ENCODE peak calls at places on chromosomes 13 and 19, in seven cellular contexts. J, V, U, O, S, E and F are unnamed samples. For H3K4me1, the result is how much of the 10 kb centered on the place peaks cover.

GRCh38 chr19:54422136-54422535 is 6.9 kb downstream of the TTYH1 start:
- DNase-seq in V (no peak), U (no peak), J (no peak), O (no peak), E (no peak), S (no peak), F (no peak)

GRCh38 chr13:32791545-32792172 is 205.4 kb downstream of the PDS5B start:
- DNase-seq in E (no peak), O (no peak), V (no peak), J (no peak), S (no peak), U (peak), F (no peak)

GRCh38 chr19:51417107-51417806 is at the start of gene SIGLEC10:
- DNase-seq in J (peak), U (peak), S (peak), O (peak), E (peak), V (peak), F (no peak)

GRCh38 chr13:24215732-24216131 is 55.2 kb downstream of the SPATA13 start:
- DNase-seq in E (no peak), O (no peak), S (peak), V (peak), J (no peak), U (no peak), F (no peak)

GRCh38 chr13:114334305-114335053 is 20.2 kb downstream of the CHAMP1 start:
- DNase-seq in U (peak), O (no peak), J (no peak), S (no peak), V (no peak), E (no peak), F (no peak)

GRCh38 chr13:86559915-86560314 is 760.7 kb upstream of the SLITRK6 start:
- DNase-seq in E (no peak), V (no peak), U (no peak), O (no peak), J (no peak), S (no peak), F (no peak)

GRCh38 chr19:51246153-51246552 is 4.7 kb upstream of the SIGLECL1 start:
- DNase-seq in O (no peak), U (no peak), S (no peak), V (no peak), J (no peak), E (no peak), F (no peak)

GRCh38 chr13:101711307-101712025 is 259.0 kb downstream of the ITGBL1 start:
- DNase-seq in U (no peak), E (no peak), O (no peak), J (no peak), S (peak), V (no peak), F (no peak)

GRCh38 chr13:25046274-25046984 is 49.5 kb upstream of the PABPC3 start:
- DNase-seq in V (no peak), E (no peak), S (no peak), U (no peak), O (no peak), J (no peak), F (no peak)

GRCh38 chr19:23415034-23415433 is 19.8 kb upstream of the ZNF91 start:
- DNase-seq in S (no peak), U (no peak), J (no peak), O (no peak), E (peak), V (no peak), F (no peak)

GRCh38 chr19:6719540-6719861 is 949 bp downstream of the C3 start:
- DNase-seq in U (no peak), J (no peak), O (peak), E (no peak), S (no peak), V (no peak), F (no peak)

GRCh38 chr13:102799544-102800144 is 725 bp downstream of the BIVM start:
- DNase-seq in S (no peak), V (no peak), E (no peak), J (peak), O (peak), U (no peak), F (peak)

GRCh38 chr13:27034678-27035111 is 136.9 kb downstream of the USP12 start:
- DNase-seq in E (no peak), V (peak), U (no peak), S (no peak), O (no peak), J (no peak), F (no peak)

GRCh38 chr13:111345682-111346081 is 25.2 kb downstream of the TEX29 start:
- DNase-seq in J (no peak), O (no peak), V (no peak), U (no peak), S (no peak), E (no peak), F (no peak)

GRCh38 chr13:77289844-77290243 is 37.0 kb downstream of the MYCBP2 start:
- DNase-seq in O (no peak), S (no peak), J (no peak), U (no peak), V (no peak), E (no peak), F (no peak)

GRCh38 chr13:106376411-106377112 is 158.9 kb downstream of the EFNB2 start:
- DNase-seq in V (no peak), S (no peak), O (no peak), U (no peak), E (no peak), J (peak), F (peak)

GRCh38 chr13:43316997-43317396 is 293.6 kb downstream of the DNAJC15 start:
- DNase-seq in E (peak), S (no peak), U (no peak), O (no peak), J (no peak), V (peak), F (peak)

GRCh38 chr13:76934671-76935070 is 13.6 kb upstream of the ACOD1 start:
- DNase-seq in J (no peak), E (no peak), U (no peak), V (no peak), O (no peak), S (no peak), F (no peak)

GRCh38 chr19:3335431-3336350 is 30.7 kb upstream of the NFIC start:
- DNase-seq in E (peak), S (peak), O (peak), U (no peak), V (peak), J (no peak), F (no peak)

GRCh38 chr19:7994114-7994513 is 11.3 kb downstream of the ELAVL1 start:
- DNase-seq in J (no peak), V (no peak), O (no peak), S (no peak), U (peak), E (no peak), F (no peak)

GRCh38 chr13:61954092-61954491 is 538.4 kb upstream of the PCDH20 start:
- DNase-seq in V (no peak), J (no peak), O (no peak), E (no peak), S (no peak), U (peak), F (peak)

DNA sequence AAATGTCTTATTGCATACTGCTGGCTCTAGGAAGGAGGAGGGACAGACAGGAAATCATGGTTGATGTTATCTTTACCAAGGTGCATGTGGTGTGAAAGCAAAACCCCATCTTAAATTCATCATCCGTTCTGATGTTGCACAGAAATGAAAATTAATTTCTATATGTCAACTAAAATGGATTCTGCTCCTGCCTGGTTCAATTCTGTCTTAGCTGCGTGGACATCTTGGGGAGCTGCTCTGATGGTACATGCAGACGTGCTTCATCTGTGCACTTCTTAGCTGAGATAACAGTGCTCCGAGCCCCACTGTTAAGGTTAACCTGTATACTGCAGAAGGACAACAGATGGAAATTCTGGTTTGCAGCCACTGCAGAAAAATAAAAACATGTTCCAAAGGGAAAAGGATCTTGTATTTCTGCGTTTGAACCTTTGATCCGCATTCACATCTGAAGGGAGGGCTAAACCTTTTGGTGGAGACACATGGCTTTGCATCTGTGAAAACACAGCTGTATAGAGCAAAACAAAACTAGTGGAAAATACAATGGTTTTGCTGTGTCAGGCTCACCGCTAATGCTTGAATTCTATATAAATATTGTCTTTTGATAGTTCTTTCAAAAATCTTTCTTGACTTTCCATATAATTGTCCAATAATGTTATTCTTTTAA is 155.7 kb downstream of the TM9SF2 start:
- DNase-seq in V (no peak), E (no peak), O (no peak), U (no peak), S (no peak), J (no peak), F (no peak)
- H3K4me1 ChIP-seq in V (under half), E (under half), O (under half), U (under half), S (under half), J (under half), F (under half)

GRCh38 chr19:40392123-40392522 is 2.1 kb upstream of the HIPK4 start:
- DNase-seq in V (no peak), J (no peak), E (no peak), S (no peak), U (no peak), O (no peak), F (no peak)

GRCh38 chr19:40394816-40395210 is 4.8 kb upstream of the HIPK4 start:
- DNase-seq in O (no peak), V (no peak), U (no peak), E (no peak), S (no peak), J (no peak), F (no peak)

GRCh38 chr19:40390084-40390742 is at the start of gene HIPK4:
- DNase-seq in J (no peak), U (no peak), S (no peak), E (no peak), O (no peak), V (no peak), F (no peak)

GRCh38 chr19:40393894-40394815 is 4.2 kb upstream of the HIPK4 start:
- DNase-seq in E (no peak), V (no peak), O (no peak), J (no peak), U (no peak), S (no peak), F (no peak)

GRCh38 chr19:40392894-40393517 is 3.0 kb upstream of the HIPK4 start:
- DNase-seq in O (no peak), V (no peak), E (peak), U (peak), S (no peak), J (peak), F (peak)
- TF ChIP-seq CTCF in O (peak), V (peak), E (no peak), U (peak), S (peak), J (peak), F (peak)

DNA sequence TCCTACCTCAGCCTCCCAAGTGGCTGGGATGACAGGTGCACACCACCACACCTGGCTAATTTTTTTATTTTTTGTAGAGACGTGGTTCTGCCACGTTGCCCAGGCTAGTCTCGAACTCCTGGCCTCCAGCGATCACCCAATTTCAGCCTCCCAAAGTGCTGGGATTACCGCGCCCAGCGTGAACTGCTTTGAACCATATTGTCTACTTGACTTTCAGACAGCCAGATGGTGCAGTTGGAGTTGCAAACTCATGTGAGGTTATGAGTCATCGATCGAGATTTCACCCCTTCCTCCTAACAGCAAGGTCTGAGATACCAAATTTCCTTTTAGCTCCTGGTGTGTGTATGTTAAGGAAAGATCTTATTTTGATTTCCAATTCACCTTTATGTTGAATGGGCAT is 2.7 kb downstream of the SLC27A1 start:
- DNase-seq in S (no peak), V (no peak), E (no peak), O (no peak), J (no peak), U (no peak), F (peak)
- H3K4me1 ChIP-seq in S (half or more), V (under half), E (under half), O (under half), J (under half), U (under half), F (under half)

DNA sequence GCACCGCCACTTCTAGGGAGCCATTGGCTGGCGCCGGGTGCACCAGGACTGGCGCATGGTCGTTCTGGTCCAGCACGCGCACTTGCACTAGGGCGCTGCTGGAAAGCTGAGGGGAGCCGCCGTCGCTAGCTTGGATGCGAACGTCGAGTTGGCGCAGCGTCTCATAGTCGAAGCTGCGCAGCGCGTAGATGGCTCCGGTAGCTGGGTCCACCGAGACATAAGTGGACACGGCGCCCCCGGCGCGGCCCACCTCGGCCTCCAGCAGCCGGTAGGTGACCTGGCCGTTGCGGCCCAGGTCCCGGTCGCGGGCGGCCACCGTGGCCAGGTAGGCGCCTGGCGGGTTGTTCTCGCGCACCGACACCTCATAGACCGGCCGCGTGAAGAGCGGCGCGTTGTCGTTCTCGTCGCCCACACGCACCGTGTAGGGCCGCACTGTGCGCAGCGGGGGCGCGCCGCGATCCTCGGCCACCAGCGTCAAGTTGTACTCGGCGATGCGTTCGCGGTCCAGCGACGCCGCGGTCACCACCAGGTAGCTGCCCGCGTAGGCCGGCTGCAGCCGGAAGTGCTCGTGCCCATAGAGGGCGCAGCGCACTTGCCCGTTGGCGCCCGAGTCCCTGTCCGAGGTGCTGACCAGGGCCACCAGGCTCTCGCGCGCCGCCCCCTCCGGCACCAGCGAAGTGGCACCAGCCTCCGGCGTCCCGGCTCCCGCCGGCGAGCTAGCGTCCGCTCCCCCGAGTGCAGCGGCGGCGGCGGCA is 1.7 kb downstream of the PCDH8 start:
- DNase-seq in U (no peak), E (peak), S (peak), J (peak), V (peak), O (peak), F (no peak)
- TF ChIP-seq CTCF in U (no peak), E (no peak), S (peak), J (peak), V (peak), O (peak), F (peak)

DNA sequence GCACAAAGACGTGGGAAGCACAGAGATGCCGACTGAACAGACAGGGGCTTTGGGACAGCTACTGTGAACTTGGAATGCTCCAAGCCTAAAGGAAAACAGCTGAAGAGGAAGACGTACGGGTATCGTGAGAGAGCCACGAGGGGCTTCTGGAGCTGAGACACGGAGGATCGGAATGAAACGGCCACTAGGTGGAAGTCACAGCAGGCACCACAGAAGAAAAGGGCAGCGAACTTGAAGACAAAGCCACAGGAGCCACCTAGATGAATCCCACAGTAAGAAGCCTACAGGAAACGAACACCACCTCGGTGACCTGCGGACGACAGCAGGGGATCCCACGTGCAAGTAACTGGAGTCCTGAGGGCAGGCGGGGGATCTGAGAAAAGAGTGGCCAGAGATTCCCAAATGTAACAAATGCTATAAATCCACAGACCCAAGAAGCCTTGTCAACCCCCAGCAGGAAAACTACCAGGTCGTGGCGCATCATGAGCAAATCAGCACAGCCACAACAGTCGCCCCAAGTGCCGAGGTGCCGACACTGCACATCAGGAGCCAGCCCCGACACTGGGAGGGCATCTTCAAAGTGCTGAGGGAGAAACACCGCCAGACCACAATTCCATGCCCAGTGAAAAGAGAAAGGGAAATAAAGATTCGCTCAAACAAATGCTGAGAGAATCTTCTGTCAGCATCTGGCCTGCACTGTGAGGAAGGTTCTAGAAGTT is 39.3 kb upstream of the ISYNA1 start:
- DNase-seq in V (no peak), E (peak), O (peak), U (no peak), S (no peak), J (no peak), F (no peak)
- H3K4me1 ChIP-seq in V (half or more), E (half or more), O (half or more), U (under half), S (half or more), J (half or more), F (under half)

GRCh38 chr13:42041684-42042035 is 6.8 kb upstream of the DGKH start:
- DNase-seq in O (peak), S (peak), J (peak), E (peak), U (peak), V (peak), F (no peak)
- TF ChIP-seq CTCF in O (peak), S (peak), J (peak), E (peak), U (peak), V (peak), F (peak)

DNA sequence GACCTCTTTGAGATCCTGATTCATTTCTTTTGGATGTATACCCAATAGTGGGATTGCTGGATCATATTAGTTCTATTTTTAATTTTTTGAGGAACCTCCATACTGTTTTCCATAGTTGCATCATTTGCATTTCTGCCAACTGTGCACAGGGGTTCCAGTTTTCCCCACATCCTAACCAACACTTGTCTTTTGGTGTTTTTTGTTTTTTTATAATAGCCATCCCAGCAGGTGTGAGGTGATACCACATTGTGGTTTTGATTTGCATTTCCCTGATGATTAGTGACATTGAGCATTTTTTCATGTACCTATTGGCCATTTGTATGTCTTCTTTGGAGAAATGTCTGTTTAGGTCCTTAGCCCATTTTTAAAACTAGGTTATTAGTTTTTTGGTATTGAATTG is 18.8 kb upstream of the GPR183 start:
- DNase-seq in O (no peak), V (no peak), U (peak), J (no peak), S (no peak), E (no peak), F (no peak)
- H3K4me1 ChIP-seq in O (under half), V (under half), U (under half), J (under half), S (under half), E (under half), F (under half)

DNA sequence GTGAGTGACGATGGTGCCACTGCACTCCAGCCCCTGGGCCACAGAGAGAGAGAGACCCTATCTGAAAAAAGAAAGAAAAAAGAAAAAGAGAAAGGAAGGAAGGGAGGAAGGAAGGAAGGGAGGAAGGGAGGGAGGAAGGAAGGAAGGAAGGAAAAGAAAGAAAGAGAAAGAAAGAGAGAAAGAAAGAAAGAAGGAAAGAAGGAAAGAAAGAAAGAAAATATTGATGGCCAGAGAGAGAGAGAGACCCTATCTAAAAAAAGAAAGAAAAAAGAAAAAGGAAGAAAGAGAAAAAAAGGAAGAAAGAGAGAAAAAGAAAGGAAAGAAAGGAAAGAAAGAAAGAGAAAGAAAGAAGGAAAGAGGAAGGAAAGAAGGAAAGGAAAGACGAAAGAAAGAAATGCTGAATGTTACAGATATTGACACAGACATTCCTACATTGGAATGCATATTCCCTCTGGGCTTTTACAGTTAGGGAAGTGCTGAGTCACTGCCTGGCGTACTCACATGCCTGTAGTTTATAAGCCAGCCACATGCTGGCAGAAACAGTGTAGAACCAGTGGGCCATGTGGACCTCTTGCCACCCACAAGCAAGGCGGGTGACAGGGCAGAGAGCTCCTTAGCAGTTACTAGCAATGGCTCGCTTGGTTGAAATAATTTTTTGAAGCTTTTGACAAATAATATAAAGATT is 34.6 kb upstream of the SLC46A3 start:
- DNase-seq in J (peak), O (peak), U (no peak), S (peak), E (no peak), V (peak), F (peak)
- TF ChIP-seq CTCF in J (no peak), O (no peak), U (no peak), S (peak), E (no peak), V (no peak), F (peak)

GRCh38 chr13:57114945-57115344 is 25.8 kb upstream of the PRR20A start:
- DNase-seq in V (no peak), J (no peak), O (no peak), U (no peak), E (no peak), S (no peak), F (no peak)
- H3K4me1 ChIP-seq in V (under half), J (under half), O (under half), U (under half), E (under half), S (under half), F (under half)